ENCODE peak calls at places on chromosomes 5 and 9, in seven cellular contexts. J is mammary epithelial cell, H is H1, D is left lung, U is lung, A is body of pancreas, B is fibroblast of lung. X is an unnamed sample. For H3K4me1, the result is how much of the 10 kb centered on the place peaks cover.

GRCh38 chr5:179300834-179301233 is 44.4 kb downstream of the ADAMTS2 start:
- DNase-seq in J (no peak), D (peak), A (peak), B (peak), H (no peak), U (no peak), X (no peak)

GRCh38 chr9:75889577-75889976 is 896 bp upstream of the PCSK5 start:
- DNase-seq in U (no peak), D (no peak), J (no peak), H (no peak), B (no peak), A (peak), X (peak)

GRCh38 chr9:13717356-13718057 is 438.0 kb upstream of the MPDZ start:
- DNase-seq in H (no peak), J (no peak), B (peak), D (no peak), A (no peak), U (no peak), X (no peak)

GRCh38 chr5:132260051-132260450 is 2.6 kb downstream of the PDLIM4 start:
- DNase-seq in A (no peak), H (peak), U (no peak), D (no peak), B (peak), J (peak), X (no peak)

GRCh38 chr5:172618574-172619365 is 22.3 kb upstream of the NEURL1B start:
- DNase-seq in H (no peak), D (no peak), A (no peak), J (no peak), U (no peak), B (no peak), X (no peak)

GRCh38 chr5:30960041-30960440 is 233.4 kb upstream of the CDH6 start:
- DNase-seq in B (no peak), D (no peak), U (no peak), J (no peak), A (no peak), H (no peak), X (no peak)

GRCh38 chr5:35009059-35009458 is 38.7 kb downstream of the AGXT2 start:
- DNase-seq in B (no peak), U (no peak), J (no peak), A (no peak), D (no peak), H (no peak), X (no peak)

GRCh38 chr5:172162348-172162747 is 25.7 kb downstream of the STK10 start:
- DNase-seq in U (no peak), D (no peak), A (no peak), H (no peak), B (peak), J (no peak), X (no peak)

DNA sequence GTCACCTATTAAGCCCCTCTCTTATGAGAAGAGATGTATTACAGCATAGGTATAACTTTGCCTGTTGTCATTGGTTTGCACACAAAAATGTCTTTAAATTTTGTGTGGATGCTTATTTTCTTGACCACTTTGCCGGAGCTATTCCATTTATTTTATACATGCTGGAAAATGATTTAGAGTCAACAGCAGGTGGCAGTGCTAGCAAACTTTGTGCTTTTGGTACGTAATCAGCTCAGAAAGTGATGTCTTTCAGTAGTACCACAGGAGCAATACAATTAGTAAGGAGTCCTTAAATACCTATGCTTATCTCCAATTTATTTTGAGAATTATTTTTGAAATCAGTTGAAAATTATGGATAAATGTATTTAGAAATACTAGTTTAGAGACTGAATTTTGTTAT is 19.8 kb upstream of the NUDT12 start:
- DNase-seq in A (peak), U (no peak), B (peak), H (no peak), J (peak), D (no peak), X (no peak)
- TF ChIP-seq CTCF in A (peak), U (peak), B (peak), H (peak), J (peak), D (peak), X (no peak)

GRCh38 chr9:4741365-4742031 is 496 bp upstream of the AK3 start:
- DNase-seq in U (peak), D (peak), H (peak), A (peak), B (peak), J (peak), X (no peak)
- H3K27ac ChIP-seq in U (peak), D (peak), H (no peak), A (peak), B (peak), J (peak), X (peak)

GRCh38 chr9:85514256-85514655 is 227.5 kb downstream of the AGTPBP1 start:
- DNase-seq in D (no peak), A (no peak), U (no peak), J (peak), B (no peak), H (no peak), X (no peak)
- H3K4me1 ChIP-seq in D (under half), A (under half), U (under half), J (under half), B (under half), H (under half), X (under half)

DNA sequence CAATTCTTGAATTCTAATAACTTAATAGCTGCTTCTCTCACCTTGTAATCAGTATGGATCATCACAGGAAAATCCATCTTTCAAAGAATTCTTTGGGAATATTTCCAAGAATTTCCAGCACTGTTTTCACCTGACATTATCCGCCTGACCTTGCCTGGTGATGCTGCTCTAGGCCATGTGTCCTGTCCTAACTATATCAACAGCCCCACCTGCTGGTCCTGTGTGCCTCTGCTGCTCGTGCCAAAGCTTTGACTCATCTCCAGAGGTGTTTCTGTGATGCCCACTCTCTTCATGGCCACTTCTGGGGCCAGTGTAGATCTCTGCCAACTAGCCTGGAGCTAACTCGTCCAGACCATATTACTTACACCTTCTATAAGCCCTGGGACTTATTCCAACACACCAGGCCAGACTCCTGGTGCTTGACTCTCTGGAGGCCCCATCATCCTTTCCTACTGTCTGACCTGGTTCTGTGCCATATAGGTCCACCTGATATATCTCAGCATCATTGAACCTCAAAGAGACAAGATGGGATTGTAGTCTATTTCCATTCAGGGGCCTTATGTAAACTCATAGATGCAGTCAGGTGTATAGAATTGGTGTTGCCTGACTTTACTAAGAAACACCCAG is 67.5 kb upstream of the CKMT2 start:
- DNase-seq in B (peak), D (no peak), J (peak), U (peak), H (peak), A (peak), X (peak)
- TF ChIP-seq CTCF in B (peak), D (peak), J (peak), U (peak), H (peak), A (peak), X (peak)